ENCODE peak calls at places on chromosomes 11 and 22, in eight cellular contexts. M is HCT116, K is GM23338, B is sigmoid colon, T is SK-N-SH, D is spleen, X is transverse colon, Y is K562. N is an unnamed sample.

GRCh38 chr11:90309693-90310092 is 86.8 kb upstream of the CHORDC1 start:
- DNase-seq in X (no peak), M (no peak), Y (no peak), K (no peak), B (no peak), T (no peak), D (no peak), N (no peak)

GRCh38 chr11:109033627-109034340 is 368.9 kb downstream of the DDX10 start:
- DNase-seq in Y (no peak), B (no peak), X (no peak), M (no peak), T (no peak), D (no peak), K (no peak), N (no peak)

GRCh38 chr11:73317373-73317772 is 9.3 kb downstream of the ARHGEF17 start:
- DNase-seq in D (no peak), K (no peak), B (peak), Y (no peak), M (no peak), X (peak), T (no peak), N (peak)

GRCh38 chr22:48277868-48278581 is 1515.6 kb downstream of the TBC1D22A start:
- DNase-seq in K (no peak), X (no peak), M (no peak), D (no peak), T (no peak), Y (no peak), B (peak), N (no peak)

GRCh38 chr11:46367244-46367915 is 14.1 kb upstream of the MDK start:
- DNase-seq in K (peak), B (peak), D (peak), Y (peak), T (peak), X (peak), M (no peak), N (peak)

GRCh38 chr22:35915477-35916013 is 113.1 kb downstream of the RBFOX2 start:
- DNase-seq in Y (no peak), T (no peak), D (no peak), K (no peak), M (no peak), B (no peak), X (no peak), N (no peak)

GRCh38 chr11:92627615-92628201 is 341.7 kb upstream of the MTNR1B start:
- DNase-seq in B (no peak), Y (no peak), D (no peak), M (no peak), T (no peak), K (peak), X (no peak), N (no peak)

GRCh38 chr22:30539368-30539767 is 7.2 kb downstream of the SEC14L6 start:
- DNase-seq in D (no peak), K (no peak), Y (no peak), X (no peak), M (no peak), T (no peak), B (no peak), N (no peak)

GRCh38 chr11:69711824-69712801 is 8.3 kb upstream of the FGF19 start:
- DNase-seq in B (no peak), M (peak), K (peak), T (no peak), D (peak), Y (no peak), X (no peak), N (no peak)

GRCh38 chr11:46537851-46538295 is 56.0 kb downstream of the AMBRA1 start:
- DNase-seq in M (peak), D (no peak), Y (peak), B (peak), T (peak), X (peak), K (peak), N (peak)

GRCh38 chr22:17198188-17199130 is 20.8 kb downstream of the ADA2 start:
- DNase-seq in T (no peak), B (no peak), Y (peak), X (no peak), K (peak), D (no peak), M (no peak), N (no peak)

GRCh38 chr11:125262194-125262824 is 97.8 kb downstream of the PKNOX2 start:
- DNase-seq in M (no peak), Y (no peak), D (no peak), T (no peak), K (no peak), B (no peak), X (no peak), N (no peak)

GRCh38 chr22:49977578-49977977 is 17.0 kb downstream of the PIM3 start:
- DNase-seq in T (peak), D (no peak), M (no peak), K (no peak), B (no peak), X (no peak), Y (no peak), N (no peak)

GRCh38 chr11:12871788-12872321 is 137.3 kb upstream of the RASSF10 start:
- DNase-seq in D (no peak), X (no peak), Y (no peak), B (no peak), T (no peak), K (no peak), M (no peak), N (no peak)

GRCh38 chr22:27139935-27140493 is 482.6 kb downstream of the MIAT start:
- DNase-seq in B (peak), X (no peak), T (peak), D (no peak), K (no peak), M (no peak), Y (no peak), N (no peak)

GRCh38 chr11:2588809-2589537 is 110.8 kb downstream of the KCNQ1OT1 start:
- DNase-seq in T (peak), K (no peak), Y (no peak), B (no peak), D (peak), X (peak), M (no peak), N (no peak)

GRCh38 chr22:18044548-18045271 is 20.3 kb upstream of the MICAL3 start:
- DNase-seq in Y (no peak), T (no peak), B (no peak), M (no peak), D (peak), X (no peak), K (no peak), N (peak)

DNA sequence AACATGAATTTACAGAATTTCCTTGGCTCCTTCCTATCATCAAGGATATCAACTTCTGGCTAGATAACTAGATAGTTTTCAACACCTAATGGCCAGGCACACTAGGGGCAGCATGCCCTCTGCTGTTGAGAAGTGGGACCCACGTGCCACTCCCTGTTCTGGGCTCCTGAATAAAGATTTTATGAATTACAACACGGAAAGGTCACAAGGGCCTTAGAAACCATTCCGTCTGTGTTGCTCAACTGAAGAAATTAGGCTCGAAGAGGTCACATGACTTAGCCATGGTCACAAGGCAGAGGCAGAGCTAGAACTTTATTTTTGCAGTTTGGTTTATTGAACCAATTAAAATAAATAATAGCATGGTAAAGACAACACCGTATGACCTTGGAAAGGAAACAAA is 36.0 kb downstream of the PRCP start:
- DNase-seq in B (peak), K (peak), X (peak), M (peak), Y (no peak), T (peak), D (peak), N (peak)
- TF ChIP-seq POLR2AphosphoS5 in B (no peak), K (no peak), X (no peak), M (no peak), Y (no peak), T (no peak), D (no peak), N (peak)

GRCh38 chr11:106218096-106218495 is 140.6 kb downstream of the AASDHPPT start:
- DNase-seq in B (no peak), T (no peak), K (peak), X (no peak), Y (no peak), M (no peak), D (no peak), N (no peak)
- TF ChIP-seq CTCF in B (no peak), T (no peak), K (no peak), X (no peak), Y (no peak), M (no peak), D (no peak), N (no peak)

DNA sequence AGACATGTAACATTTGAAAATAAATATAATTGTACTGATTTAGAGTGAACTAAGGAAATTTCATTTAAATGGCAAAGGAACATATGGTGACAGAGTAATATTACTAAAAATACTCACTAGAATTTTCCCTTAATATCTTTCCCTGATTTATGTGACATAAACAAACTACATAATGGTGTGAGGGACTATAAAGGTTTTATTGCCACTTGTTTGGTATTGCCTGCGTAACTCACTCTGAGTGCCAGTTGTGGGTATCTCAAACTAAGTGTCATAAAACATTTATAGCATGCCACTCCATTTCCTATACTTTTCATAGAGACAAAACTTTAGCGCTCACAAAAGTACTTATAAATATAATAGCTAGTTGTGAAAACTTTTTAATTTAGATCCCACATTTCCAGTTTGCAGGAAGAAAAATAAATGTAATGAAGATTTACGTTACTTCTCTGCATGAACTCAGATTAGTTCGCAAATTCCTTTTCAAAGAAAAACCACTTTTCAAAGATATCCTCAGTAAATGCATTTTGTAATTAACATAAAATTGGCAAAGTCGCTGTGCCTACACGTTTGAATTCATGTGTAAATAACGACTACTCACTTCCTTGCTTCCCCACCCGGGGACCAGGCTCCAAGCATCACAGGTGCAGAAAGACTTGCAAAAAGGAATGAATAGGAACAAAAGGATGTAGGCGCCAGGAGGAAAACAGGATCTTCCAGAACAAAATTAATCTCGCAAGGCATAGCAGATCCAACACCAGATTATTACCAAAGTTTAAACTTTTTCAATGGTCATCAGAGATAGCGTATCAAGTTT is 1.6 kb upstream of the QSER1 start:
- DNase-seq in B (no peak), X (peak), M (no peak), K (peak), D (no peak), Y (no peak), T (no peak), N (no peak)
- TF ChIP-seq POLR2AphosphoS5 in B (no peak), X (no peak), M (no peak), K (peak), D (no peak), Y (no peak), T (no peak), N (no peak)

GRCh38 chr11:118290923-118291322 is 13.6 kb upstream of the CD3E start:
- DNase-seq in D (no peak), K (peak), B (no peak), Y (no peak), X (peak), M (peak), T (no peak), N (peak)
- TF ChIP-seq CTCF in D (peak), K (peak), B (no peak), Y (peak), X (peak), M (peak), T (peak), N (no peak)

DNA sequence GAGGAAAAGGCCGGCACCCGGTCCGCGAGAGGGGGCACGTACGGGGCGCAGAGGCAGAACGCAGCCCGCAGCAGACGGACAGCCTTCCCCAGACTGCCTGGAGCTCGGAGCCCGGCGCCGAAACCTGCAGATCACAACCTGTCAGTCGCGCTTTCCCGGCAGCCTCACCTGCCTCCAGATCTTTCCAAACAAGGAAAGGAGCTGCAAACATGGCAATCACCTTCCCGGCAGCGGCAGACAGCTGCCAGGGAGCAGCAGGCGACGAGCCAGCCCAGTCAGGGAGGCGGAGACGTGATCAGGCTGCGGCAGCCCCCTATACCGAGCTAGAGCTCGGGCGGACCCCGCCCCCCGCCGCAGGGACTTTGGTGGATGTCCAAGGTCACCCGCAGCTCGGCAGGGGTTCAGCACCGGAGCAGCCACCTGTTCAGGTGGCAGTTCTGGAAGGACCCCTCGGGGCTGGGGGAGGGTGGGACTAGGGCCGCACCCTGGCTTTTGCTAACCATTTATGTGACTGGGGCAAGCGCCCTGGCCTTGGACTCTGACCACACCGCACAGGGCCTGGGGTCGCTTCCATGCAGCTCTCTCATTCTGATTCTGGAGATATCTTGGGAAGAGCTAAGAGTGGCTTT is 143.8 kb downstream of the NECTIN1 start:
- DNase-seq in B (no peak), T (peak), M (no peak), X (peak), Y (no peak), D (no peak), K (peak), N (peak)
- TF ChIP-seq POLR2AphosphoS5 in B (no peak), T (no peak), M (no peak), X (no peak), Y (no peak), D (no peak), K (peak), N (no peak)

DNA sequence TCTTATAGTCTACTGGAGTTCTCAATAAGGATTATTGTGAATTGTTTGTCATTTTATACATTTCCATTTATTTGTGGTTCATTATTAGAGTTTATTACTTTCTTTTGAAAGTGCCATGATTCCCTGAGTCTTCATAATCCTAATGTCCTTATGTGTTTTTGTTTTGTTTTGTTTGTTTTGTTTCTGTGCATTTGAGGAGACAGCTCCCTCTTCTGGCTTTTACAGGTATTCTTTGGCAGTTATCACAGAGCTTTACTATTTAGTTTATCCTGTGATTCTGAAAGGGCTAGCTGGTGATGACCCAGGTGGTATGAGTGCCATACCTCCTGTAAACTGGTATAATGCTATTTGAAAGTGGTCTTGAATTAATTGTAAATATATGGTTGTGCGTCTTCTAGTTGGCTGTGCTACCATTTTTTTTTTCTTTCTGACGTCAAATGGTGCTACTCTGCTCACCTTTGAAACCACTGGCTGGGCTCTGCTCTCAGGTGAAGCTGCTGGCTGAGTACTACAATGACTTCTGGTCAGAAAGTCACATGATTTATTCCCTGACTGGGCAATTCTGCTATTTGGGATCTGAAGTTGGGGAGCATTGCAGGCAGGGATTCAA is 751.2 kb downstream of the JRKL start:
- DNase-seq in D (no peak), T (peak), B (no peak), K (peak), M (no peak), X (no peak), Y (no peak), N (no peak)
- TF ChIP-seq CTCF in D (peak), T (peak), B (no peak), K (peak), M (peak), X (peak), Y (peak), N (no peak)

DNA sequence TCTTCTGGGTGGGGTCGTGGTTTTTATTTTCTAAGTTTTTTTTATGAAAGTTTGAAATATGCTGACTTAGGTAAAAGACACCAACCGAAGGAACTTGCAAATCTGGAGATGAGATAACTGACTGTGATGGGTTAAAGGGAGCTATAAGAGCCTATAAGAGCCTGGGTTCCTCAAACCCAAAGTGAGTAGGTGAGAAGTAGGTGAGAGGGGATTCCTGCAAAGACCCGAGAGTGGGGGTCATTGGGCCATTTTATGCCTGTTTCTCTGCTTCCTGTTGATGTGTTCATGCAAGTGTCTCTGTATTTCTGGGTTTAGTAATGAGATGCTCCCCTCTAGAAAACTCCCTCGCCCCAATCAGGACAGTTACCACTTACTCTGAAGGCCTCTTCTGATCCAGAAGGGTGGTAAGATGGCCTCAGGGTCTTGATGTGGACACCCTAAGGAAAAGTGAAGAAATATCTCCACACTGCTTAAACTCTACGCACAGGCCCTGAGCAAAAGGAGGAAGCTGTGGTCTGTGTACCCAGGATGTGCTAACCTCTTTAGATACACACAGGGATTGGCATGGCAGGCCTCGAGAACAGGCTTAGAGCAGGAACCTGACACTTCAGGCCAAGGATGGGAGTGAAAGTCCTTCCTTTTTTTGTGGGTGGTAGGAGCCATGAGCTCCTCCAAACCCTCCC is 1.8 kb downstream of the FLI1 start:
- DNase-seq in Y (no peak), X (peak), D (peak), K (no peak), B (peak), M (no peak), T (no peak), N (no peak)
- TF ChIP-seq POLR2AphosphoS5 in Y (no peak), X (peak), D (peak), K (no peak), B (peak), M (no peak), T (no peak), N (peak)